ENCODE peak calls at places on chromosomes 12 and 14, in six cellular contexts. Y is GM23338, L is T-helper 2 cell, E is C1 segment of cervical spinal cord, X is nephron progenitor cell, C is endodermal cell. G is an unnamed sample.

GRCh38 chr14:23863836-23864235 is 89.7 kb upstream of the DHRS4 start:
- DNase-seq in Y (no peak), L (no peak), E (no peak), X (no peak), C (no peak), G (no peak)

GRCh38 chr12:109308534-109309440 is at the start of gene FOXN4:
- DNase-seq in Y (peak), L (no peak), E (no peak), X (peak), C (peak), G (peak)

GRCh38 chr12:121217761-121218160 is 7.8 kb downstream of the P2RX4 start:
- DNase-seq in Y (no peak), L (no peak), E (no peak), X (no peak), C (no peak), G (peak)

GRCh38 chr14:74135386-74135785 is 50.6 kb downstream of the LIN52 start:
- DNase-seq in Y (no peak), L (no peak), E (no peak), X (no peak), C (no peak), G (no peak)

GRCh38 chr12:127928615-127929014 is 338.4 kb upstream of the TMEM132C start:
- DNase-seq in Y (no peak), L (no peak), E (no peak), X (no peak), C (no peak), G (no peak)

GRCh38 chr12:10557766-10558165 is 52.1 kb downstream of the EIF2S3B start:
- DNase-seq in Y (peak), L (no peak), E (no peak), X (no peak), C (peak), G (no peak)

GRCh38 chr12:116077431-116077830 is 200.1 kb downstream of the MED13L start:
- DNase-seq in Y (no peak), L (no peak), E (no peak), X (no peak), C (no peak), G (no peak)

GRCh38 chr12:50589650-50590435 is 85.1 kb downstream of the DIP2B start:
- DNase-seq in Y (no peak), L (no peak), E (no peak), X (no peak), C (no peak), G (no peak)

GRCh38 chr14:36513451-36514277 is 6.4 kb downstream of the NKX2-1 start:
- DNase-seq in Y (peak), L (no peak), E (no peak), X (peak), C (peak), G (peak)

GRCh38 chr12:91381309-91381804 is 198.7 kb upstream of the DCN start:
- DNase-seq in Y (peak), L (no peak), E (peak), X (peak), C (peak), G (peak)

GRCh38 chr14:81594012-81594411 is 60.4 kb upstream of the SEL1L start:
- DNase-seq in Y (no peak), L (no peak), E (peak), X (no peak), C (peak), G (peak)

GRCh38 chr14:79018846-79019245 is 848.7 kb downstream of the NRXN3 start:
- DNase-seq in Y (no peak), L (no peak), E (no peak), X (no peak), C (no peak), G (no peak)

GRCh38 chr12:68980476-68981212 is 47.7 kb upstream of the CPM start:
- DNase-seq in Y (no peak), L (no peak), E (no peak), X (no peak), C (no peak), G (no peak)

GRCh38 chr14:89137514-89138163 is 279.4 kb downstream of the FOXN3 start:
- DNase-seq in Y (no peak), L (no peak), E (no peak), X (no peak), C (no peak), G (peak)

GRCh38 chr14:95533391-95533821 is 1.4 kb upstream of the GLRX5 start:
- DNase-seq in Y (peak), L (no peak), E (no peak), X (no peak), C (peak), G (peak)

GRCh38 chr14:92971601-92972180 is 48.7 kb downstream of the CHGA start:
- DNase-seq in Y (no peak), L (no peak), E (no peak), X (no peak), C (no peak), G (no peak)

GRCh38 chr14:54881761-54882401 is 20.7 kb downstream of the GCH1 start:
- DNase-seq in Y (no peak), L (no peak), E (no peak), X (no peak), C (no peak), G (no peak)

GRCh38 chr12:104011265-104011664 is 38.7 kb downstream of the GLT8D2 start:
- DNase-seq in Y (no peak), L (no peak), E (no peak), X (no peak), C (no peak), G (peak)

GRCh38 chr14:57502581-57503254 is 9.1 kb upstream of the CCDC198 start:
- DNase-seq in Y (no peak), L (no peak), E (no peak), X (no peak), C (no peak), G (no peak)

GRCh38 chr12:57224973-57225679 is 4.4 kb upstream of the SHMT2 start:
- DNase-seq in Y (peak), L (peak), E (no peak), X (peak), C (peak), G (peak)

GRCh38 chr12:124554429-124555029 is 12.9 kb downstream of the NCOR2 start:
- DNase-seq in Y (no peak), L (no peak), E (no peak), X (no peak), C (no peak), G (no peak)

GRCh38 chr14:67411820-67412421 is at the start of gene PLEK2:
- DNase-seq in Y (peak), L (peak), E (no peak), X (no peak), C (no peak), G (peak)

GRCh38 chr12:32419520-32419960 is 20.2 kb downstream of the FGD4 start:
- DNase-seq in Y (no peak), L (no peak), E (no peak), X (no peak), C (no peak), G (no peak)

GRCh38 chr14:28879571-28879970 is 113.0 kb downstream of the FOXG1 start:
- DNase-seq in Y (peak), L (no peak), E (no peak), X (no peak), C (no peak), G (no peak)

GRCh38 chr12:52207895-52208294 is 16.1 kb upstream of the KRT80 start:
- DNase-seq in Y (no peak), L (no peak), E (no peak), X (no peak), C (peak), G (no peak)

GRCh38 chr14:90109858-90110257 is 48.1 kb downstream of the KCNK13 start:
- DNase-seq in Y (peak), L (no peak), E (no peak), X (no peak), C (peak), G (peak)

GRCh38 chr14:58783801-58784511 is 146.2 kb downstream of the DACT1 start:
- DNase-seq in Y (no peak), L (no peak), E (no peak), X (no peak), C (no peak), G (no peak)

GRCh38 chr12:92070054-92070863 is 75.4 kb downstream of the BTG1 start:
- DNase-seq in Y (no peak), L (no peak), E (no peak), X (no peak), C (no peak), G (peak)